ENCODE peak calls at places on chromosomes 12 and 14, in five cellular contexts. Z is GM06990, N is breast epithelium, B is progenitor cell of endocrine pancreas, U is astrocyte. O is an unnamed sample.

GRCh38 chr12:101414533-101415119 is 7.1 kb upstream of the ARL1 start:
- DNase-seq in N (no peak), U (peak; percentile 25), Z (peak; percentile 2), B (no peak), O (peak; percentile 82)

GRCh38 chr12:104370989-104371870 is 67.7 kb downstream of the EID3 start:
- DNase-seq in N (no peak), Z (no peak), U (peak; percentile 71), B (no peak), O (peak; percentile 92)

GRCh38 chr14:101549154-101549553 is 12.1 kb upstream of the DIO3 start:
- DNase-seq in B (no peak), U (no peak), Z (no peak), N (no peak), O (no peak)

GRCh38 chr12:49055978-49056754 is 4.4 kb downstream of the KMT2D start:
- DNase-seq in Z (no peak), B (no peak), U (peak; percentile 59), N (no peak), O (peak; percentile 97)

GRCh38 chr12:18358077-18358476 is 96.8 kb downstream of the PIK3C2G start:
- DNase-seq in U (no peak), B (no peak), Z (no peak), N (no peak), O (no peak)

GRCh38 chr12:15774819-15775218 is 14.4 kb downstream of the EPS8 start:
- DNase-seq in Z (no peak), B (no peak), U (peak; percentile 40), N (no peak), O (no peak)

GRCh38 chr12:69238589-69239285 is 632 bp upstream of the CPSF6 start:
- DNase-seq in Z (no peak), U (no peak), B (no peak), N (no peak), O (no peak)

GRCh38 chr12:47799357-47799955 is 20.2 kb downstream of the HDAC7 start:
- DNase-seq in B (no peak), U (no peak), Z (no peak), N (no peak), O (peak; percentile 97)

GRCh38 chr14:50762001-50762930 is 68.7 kb downstream of the NIN start:
- DNase-seq in U (peak; percentile 87), N (no peak), B (no peak), Z (peak; percentile 49), O (no peak)

GRCh38 chr12:39990122-39991101 is 115.5 kb downstream of the SLC2A13 start:
- DNase-seq in U (peak; percentile 7), N (peak; percentile 60), Z (no peak), B (peak; percentile 33), O (peak; percentile 35)

GRCh38 chr12:8504351-8504750 is 9.0 kb upstream of the CLEC4D start:
- DNase-seq in Z (no peak), B (no peak), N (no peak), U (no peak), O (no peak)

GRCh38 chr12:8823565-8824300 is 1.3 kb downstream of the A2ML1 start:
- DNase-seq in U (peak; percentile 16), Z (no peak), B (peak; percentile 34), N (no peak), O (no peak)

GRCh38 chr14:52553002-52553670 is 500 bp downstream of the GPR137C start:
- DNase-seq in U (no peak), Z (peak; percentile 58), B (peak; percentile 30), N (no peak), O (peak; percentile 65)

GRCh38 chr14:101405171-101405883 is 156.0 kb upstream of the DIO3 start:
- DNase-seq in B (no peak), Z (no peak), U (no peak), N (no peak), O (peak; percentile 71)

GRCh38 chr14:25526290-25526689 is 476.3 kb upstream of the STXBP6 start:
- DNase-seq in B (no peak), N (no peak), U (no peak), Z (no peak), O (no peak)

GRCh38 chr14:52473557-52473956 is 78.7 kb downstream of the TXNDC16 start:
- DNase-seq in N (no peak), Z (no peak), U (peak; percentile 17), B (no peak), O (peak; percentile 43)

GRCh38 chr14:80959448-80960006 is 4.1 kb downstream of the TSHR start:
- DNase-seq in B (no peak), Z (peak; percentile 68), U (no peak), N (no peak), O (no peak)

GRCh38 chr12:48061943-48062719 is 43.7 kb downstream of the SENP1 start:
- DNase-seq in N (no peak), B (no peak), Z (no peak), U (no peak), O (no peak)

GRCh38 chr14:66099931-66100330 is 386.2 kb upstream of the CCDC196 start:
- DNase-seq in B (no peak), U (no peak), N (no peak), Z (no peak), O (no peak)

GRCh38 chr14:80475074-80475473 is 263.8 kb upstream of the DIO2 start:
- DNase-seq in N (no peak), Z (no peak), B (no peak), U (peak; percentile 59), O (no peak)

GRCh38 chr12:106760184-106760531 is 14.3 kb upstream of the RIC8B start:
- DNase-seq in B (no peak), U (no peak), N (no peak), Z (peak; percentile 72), O (no peak)

GRCh38 chr14:50347521-50347920 is 35.4 kb downstream of the DMAC2L start:
- DNase-seq in Z (no peak), U (peak; percentile 55), B (no peak), N (no peak), O (no peak)

GRCh38 chr12:18224745-18225144 is 36.6 kb upstream of the PIK3C2G start:
- DNase-seq in B (no peak), N (no peak), Z (no peak), U (peak; percentile 27), O (peak; percentile 36)

GRCh38 chr12:56634242-56634836 is 4.2 kb upstream of the BAZ2A start:
- DNase-seq in U (no peak), Z (peak; percentile 41), B (peak; percentile 59), N (peak; percentile 72), O (peak; percentile 87)

GRCh38 chr12:94678849-94679248 is 28.5 kb upstream of the TMCC3 start:
- DNase-seq in N (no peak), B (no peak), Z (no peak), U (no peak), O (no peak)

GRCh38 chr14:69313176-69313575 is 53.2 kb downstream of the GALNT16 start:
- DNase-seq in U (no peak), Z (no peak), B (no peak), N (no peak), O (no peak)

GRCh38 chr12:124778411-124778810 is 85.3 kb downstream of the SCARB1 start:
- DNase-seq in N (no peak), U (no peak), B (no peak), Z (peak; percentile 56), O (no peak)

GRCh38 chr14:75497701-75498100 is 24.6 kb upstream of the BATF start:
- DNase-seq in N (no peak), Z (peak; percentile 46), B (no peak), U (no peak), O (no peak)

GRCh38 chr14:35964736-35965135 is 138.6 kb downstream of the BRMS1L start:
- DNase-seq in B (no peak), N (no peak), Z (no peak), U (no peak), O (no peak)

GRCh38 chr14:35959835-35960234 is 133.7 kb downstream of the BRMS1L start:
- DNase-seq in N (no peak), B (no peak), U (no peak), Z (no peak), O (no peak)

GRCh38 chr14:35961697-35962274 is 135.6 kb downstream of the BRMS1L start:
- DNase-seq in Z (no peak), B (no peak), U (no peak), N (no peak), O (no peak)

GRCh38 chr14:35965425-35965824 is 139.3 kb downstream of the BRMS1L start:
- DNase-seq in B (no peak), Z (no peak), N (no peak), U (no peak), O (no peak)

DNA sequence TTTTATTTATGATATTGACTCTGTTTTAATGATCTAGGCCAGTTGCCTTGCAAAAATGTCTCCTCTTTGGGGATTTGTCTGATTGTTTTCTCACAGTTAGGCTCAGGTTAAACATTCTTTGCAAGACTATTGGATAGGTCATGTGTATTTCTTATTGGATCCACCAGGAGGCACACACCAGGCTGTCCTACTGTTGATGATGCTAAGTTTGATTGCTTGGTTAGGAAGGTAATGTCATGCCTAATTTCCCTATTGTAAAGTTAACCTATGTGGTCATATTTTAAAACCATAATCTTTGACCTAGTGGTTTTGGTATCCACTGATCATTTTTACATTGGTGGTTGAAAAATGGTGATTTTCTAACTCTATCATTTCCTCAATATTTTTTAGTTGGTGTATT is 137.1 kb downstream of the BRMS1L start:
- DNase-seq in U (no peak), Z (no peak), B (no peak), N (no peak), O (no peak)
- TF ChIP-seq CTCF in U (peak; percentile 15), Z (peak; percentile 41), B (peak; percentile 26), N (no peak), O (peak; percentile 29)

DNA sequence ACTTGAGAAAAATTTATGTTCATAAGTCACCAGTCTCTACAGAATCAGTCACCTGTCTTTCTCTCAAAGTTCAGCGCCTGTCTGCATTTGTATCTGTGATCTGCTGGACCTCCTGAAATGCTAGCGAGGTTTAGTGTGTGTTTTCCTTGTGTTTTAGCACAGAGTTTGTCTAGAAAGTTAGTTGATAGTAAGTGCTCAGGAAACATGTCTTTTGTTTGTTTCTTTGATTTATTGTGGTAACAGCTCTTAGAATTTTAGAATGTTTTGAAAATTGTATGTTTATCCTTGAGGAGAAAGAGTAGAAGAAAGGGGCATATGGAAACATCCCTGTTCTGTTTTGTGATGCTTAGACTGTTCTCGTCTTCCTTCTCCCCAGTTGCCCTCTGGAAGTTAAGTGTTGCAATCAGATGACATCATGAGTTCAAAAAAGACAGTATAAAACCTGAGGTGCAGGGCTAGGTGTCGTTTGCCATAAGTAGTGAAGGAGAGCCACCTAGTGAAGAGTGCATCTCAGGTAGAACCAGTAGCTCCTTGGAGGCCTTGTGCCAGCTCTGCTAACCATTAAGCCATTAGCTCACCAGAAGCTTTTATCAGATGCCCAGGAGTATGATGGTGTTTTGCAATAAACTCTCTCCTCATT is 44.8 kb downstream of the FBXW8 start:
- DNase-seq in U (no peak), Z (no peak), N (no peak), B (no peak), O (no peak)
- TF ChIP-seq CTCF in U (no peak), Z (peak; percentile 22), N (no peak), B (no peak), O (no peak)

GRCh38 chr14:95174184-95174804 is 17.0 kb upstream of the DICER1 start:
- DNase-seq in B (no peak), Z (no peak), U (no peak), N (no peak), O (no peak)
- TF ChIP-seq CTCF in B (no peak), Z (no peak), U (peak; percentile 10), N (no peak), O (peak; percentile 36)

GRCh38 chr12:51424662-51425539 is at the start of gene SLC4A8:
- DNase-seq in Z (peak; percentile 91), B (peak; percentile 92), U (peak; percentile 73), N (peak; percentile 69), O (peak; percentile 98)
- TF ChIP-seq CTCF in Z (peak; percentile 92), B (peak; percentile 85), U (peak; percentile 43), N (peak; percentile 37), O (peak; percentile 70)